ENCODE peak calls at places on chromosomes 11 and 22, in nine cellular contexts. One of them, this sample, is unnamed.

GRCh38 chr11:73308963-73309960 is 1.2 kb downstream of the ARHGEF17 start:
- DNase-seq in HepG2: peak; percentile 92
- DNase-seq in breast epithelium: peak; percentile 97
- DNase-seq in tibial nerve: peak; percentile 82
- DNase-seq in tibial artery: peak; percentile 94
- DNase-seq in fibroblast of the aortic adventitia: peak; percentile 95
- DNase-seq in cardiac fibroblast: peak; percentile 98
- DNase-seq in fibroblast of pulmonary artery: peak; percentile 97
- DNase-seq in fibroblast of lung: peak; percentile 96
- DNase-seq in this sample: peak; percentile 92

GRCh38 chr11:88489030-88489429 is 151.5 kb upstream of the CTSC start:
- DNase-seq in tibial artery: no peak
- DNase-seq in fibroblast of lung: no peak
- DNase-seq in cardiac fibroblast: peak; percentile 62
- DNase-seq in HepG2: no peak
- DNase-seq in fibroblast of the aortic adventitia: no peak
- DNase-seq in breast epithelium: no peak
- DNase-seq in fibroblast of pulmonary artery: no peak
- DNase-seq in tibial nerve: no peak
- DNase-seq in this sample: peak; percentile 34

GRCh38 chr11:8794677-8795103 is 112.1 kb downstream of the RPL27A start:
- DNase-seq in breast epithelium: no peak
- DNase-seq in fibroblast of the aortic adventitia: no peak
- DNase-seq in fibroblast of lung: no peak
- DNase-seq in HepG2: peak; percentile 93
- DNase-seq in tibial nerve: no peak
- DNase-seq in tibial artery: no peak
- DNase-seq in cardiac fibroblast: no peak
- DNase-seq in fibroblast of pulmonary artery: no peak
- DNase-seq in this sample: no peak

GRCh38 chr11:130945945-130946344 is 29.7 kb upstream of the SNX19 start:
- DNase-seq in tibial nerve: peak; percentile 16
- DNase-seq in fibroblast of lung: peak; percentile 74
- DNase-seq in breast epithelium: peak; percentile 58
- DNase-seq in tibial artery: peak; percentile 57
- DNase-seq in fibroblast of pulmonary artery: peak; percentile 81
- DNase-seq in fibroblast of the aortic adventitia: peak; percentile 83
- DNase-seq in cardiac fibroblast: peak; percentile 72
- DNase-seq in HepG2: no peak
- DNase-seq in this sample: peak; percentile 97

GRCh38 chr11:64799925-64800632 is 2.9 kb downstream of the MAP4K2 start:
- DNase-seq in fibroblast of the aortic adventitia: no peak
- DNase-seq in tibial nerve: no peak
- DNase-seq in tibial artery: no peak
- DNase-seq in fibroblast of lung: no peak
- DNase-seq in cardiac fibroblast: no peak
- DNase-seq in fibroblast of pulmonary artery: peak; percentile 19
- DNase-seq in breast epithelium: no peak
- DNase-seq in HepG2: peak; percentile 60
- DNase-seq in this sample: no peak

GRCh38 chr11:64103377-64103985 is 62.4 kb downstream of the MACROD1 start:
- DNase-seq in fibroblast of lung: no peak
- DNase-seq in HepG2: no peak
- DNase-seq in cardiac fibroblast: no peak
- DNase-seq in fibroblast of pulmonary artery: no peak
- DNase-seq in fibroblast of the aortic adventitia: no peak
- DNase-seq in tibial artery: no peak
- DNase-seq in tibial nerve: no peak
- DNase-seq in breast epithelium: no peak
- DNase-seq in this sample: no peak

GRCh38 chr11:66157182-66157864 is 87.3 kb downstream of the PACS1 start:
- DNase-seq in fibroblast of pulmonary artery: peak; percentile 33
- DNase-seq in breast epithelium: no peak
- DNase-seq in HepG2: no peak
- DNase-seq in fibroblast of lung: no peak
- DNase-seq in fibroblast of the aortic adventitia: peak; percentile 16
- DNase-seq in cardiac fibroblast: peak; percentile 31
- DNase-seq in tibial artery: no peak
- DNase-seq in tibial nerve: no peak
- DNase-seq in this sample: peak; percentile 11

GRCh38 chr11:2218234-2218633 is 46.6 kb upstream of the TH start:
- DNase-seq in HepG2: no peak
- DNase-seq in cardiac fibroblast: no peak
- DNase-seq in fibroblast of pulmonary artery: no peak
- DNase-seq in breast epithelium: no peak
- DNase-seq in fibroblast of the aortic adventitia: no peak
- DNase-seq in tibial artery: no peak
- DNase-seq in tibial nerve: no peak
- DNase-seq in fibroblast of lung: no peak
- DNase-seq in this sample: no peak

GRCh38 chr11:41133023-41133422 is 326.4 kb downstream of the LRRC4C start:
- DNase-seq in HepG2: peak; percentile 61
- DNase-seq in tibial nerve: no peak
- DNase-seq in fibroblast of the aortic adventitia: no peak
- DNase-seq in fibroblast of lung: no peak
- DNase-seq in cardiac fibroblast: no peak
- DNase-seq in tibial artery: no peak
- DNase-seq in fibroblast of pulmonary artery: no peak
- DNase-seq in breast epithelium: no peak
- DNase-seq in this sample: no peak

GRCh38 chr11:2944953-2945756 is 15.9 kb upstream of the PHLDA2 start:
- DNase-seq in tibial nerve: peak; percentile 84
- DNase-seq in HepG2: no peak
- DNase-seq in breast epithelium: peak; percentile 92
- DNase-seq in fibroblast of the aortic adventitia: peak; percentile 91
- DNase-seq in tibial artery: peak; percentile 94
- DNase-seq in cardiac fibroblast: peak; percentile 83
- DNase-seq in fibroblast of lung: peak; percentile 92
- DNase-seq in fibroblast of pulmonary artery: peak; percentile 91
- DNase-seq in this sample: peak; percentile 86

GRCh38 chr11:123474994-123475393 is 44.9 kb downstream of the GRAMD1B start:
- DNase-seq in tibial artery: peak; percentile 28
- DNase-seq in fibroblast of the aortic adventitia: peak; percentile 65
- DNase-seq in HepG2: no peak
- DNase-seq in breast epithelium: no peak
- DNase-seq in fibroblast of lung: no peak
- DNase-seq in tibial nerve: no peak
- DNase-seq in cardiac fibroblast: peak; percentile 31
- DNase-seq in fibroblast of pulmonary artery: peak; percentile 72
- DNase-seq in this sample: no peak

GRCh38 chr11:118265954-118266353 is 1.9 kb upstream of the MPZL2 start:
- DNase-seq in tibial nerve: no peak
- DNase-seq in fibroblast of lung: no peak
- DNase-seq in breast epithelium: peak; percentile 36
- DNase-seq in cardiac fibroblast: no peak
- DNase-seq in fibroblast of the aortic adventitia: no peak
- DNase-seq in fibroblast of pulmonary artery: no peak
- DNase-seq in tibial artery: peak; percentile 38
- DNase-seq in HepG2: no peak
- DNase-seq in this sample: no peak

GRCh38 chr22:37739611-37740049 is 42.8 kb downstream of the TRIOBP start:
- DNase-seq in fibroblast of pulmonary artery: no peak
- DNase-seq in tibial artery: peak; percentile 44
- DNase-seq in fibroblast of the aortic adventitia: no peak
- DNase-seq in cardiac fibroblast: no peak
- DNase-seq in fibroblast of lung: no peak
- DNase-seq in tibial nerve: peak; percentile 25
- DNase-seq in breast epithelium: no peak
- DNase-seq in HepG2: no peak
- DNase-seq in this sample: no peak

GRCh38 chr11:130527648-130528300 is 79.3 kb downstream of the ADAMTS15 start:
- DNase-seq in fibroblast of lung: peak; percentile 42
- DNase-seq in fibroblast of pulmonary artery: peak; percentile 81
- DNase-seq in cardiac fibroblast: peak; percentile 52
- DNase-seq in fibroblast of the aortic adventitia: peak; percentile 88
- DNase-seq in tibial artery: no peak
- DNase-seq in HepG2: no peak
- DNase-seq in breast epithelium: no peak
- DNase-seq in tibial nerve: peak; percentile 51
- DNase-seq in this sample: peak; percentile 31

GRCh38 chr11:85855341-85855656 is at the start of gene CCDC83:
- DNase-seq in fibroblast of the aortic adventitia: no peak
- DNase-seq in fibroblast of lung: no peak
- DNase-seq in cardiac fibroblast: no peak
- DNase-seq in HepG2: no peak
- DNase-seq in tibial nerve: no peak
- DNase-seq in breast epithelium: no peak
- DNase-seq in fibroblast of pulmonary artery: no peak
- DNase-seq in tibial artery: no peak
- DNase-seq in this sample: no peak

GRCh38 chr22:25747245-25747944 is 5.4 kb downstream of the MYO18B start:
- DNase-seq in cardiac fibroblast: peak; percentile 98
- DNase-seq in fibroblast of lung: peak; percentile 97
- DNase-seq in HepG2: peak; percentile 35
- DNase-seq in tibial nerve: no peak
- DNase-seq in fibroblast of the aortic adventitia: peak; percentile 97
- DNase-seq in breast epithelium: no peak
- DNase-seq in tibial artery: peak; percentile 78
- DNase-seq in fibroblast of pulmonary artery: peak; percentile 92
- DNase-seq in this sample: peak; percentile 99
- H3K4me3 ChIP-seq in cardiac fibroblast: no peak overlapping the region
- H3K4me3 ChIP-seq in fibroblast of lung: no peak overlapping the region
- H3K4me3 ChIP-seq in HepG2: no peak overlapping the region
- H3K4me3 ChIP-seq in tibial nerve: no peak overlapping the region
- H3K4me3 ChIP-seq in fibroblast of the aortic adventitia: no peak overlapping the region
- H3K4me3 ChIP-seq in breast epithelium: no peak overlapping the region
- H3K4me3 ChIP-seq in tibial artery: peak overlapping the region; percentile 14
- H3K4me3 ChIP-seq in fibroblast of pulmonary artery: no peak overlapping the region
- H3K4me3 ChIP-seq in this sample: no peak overlapping the region

DNA sequence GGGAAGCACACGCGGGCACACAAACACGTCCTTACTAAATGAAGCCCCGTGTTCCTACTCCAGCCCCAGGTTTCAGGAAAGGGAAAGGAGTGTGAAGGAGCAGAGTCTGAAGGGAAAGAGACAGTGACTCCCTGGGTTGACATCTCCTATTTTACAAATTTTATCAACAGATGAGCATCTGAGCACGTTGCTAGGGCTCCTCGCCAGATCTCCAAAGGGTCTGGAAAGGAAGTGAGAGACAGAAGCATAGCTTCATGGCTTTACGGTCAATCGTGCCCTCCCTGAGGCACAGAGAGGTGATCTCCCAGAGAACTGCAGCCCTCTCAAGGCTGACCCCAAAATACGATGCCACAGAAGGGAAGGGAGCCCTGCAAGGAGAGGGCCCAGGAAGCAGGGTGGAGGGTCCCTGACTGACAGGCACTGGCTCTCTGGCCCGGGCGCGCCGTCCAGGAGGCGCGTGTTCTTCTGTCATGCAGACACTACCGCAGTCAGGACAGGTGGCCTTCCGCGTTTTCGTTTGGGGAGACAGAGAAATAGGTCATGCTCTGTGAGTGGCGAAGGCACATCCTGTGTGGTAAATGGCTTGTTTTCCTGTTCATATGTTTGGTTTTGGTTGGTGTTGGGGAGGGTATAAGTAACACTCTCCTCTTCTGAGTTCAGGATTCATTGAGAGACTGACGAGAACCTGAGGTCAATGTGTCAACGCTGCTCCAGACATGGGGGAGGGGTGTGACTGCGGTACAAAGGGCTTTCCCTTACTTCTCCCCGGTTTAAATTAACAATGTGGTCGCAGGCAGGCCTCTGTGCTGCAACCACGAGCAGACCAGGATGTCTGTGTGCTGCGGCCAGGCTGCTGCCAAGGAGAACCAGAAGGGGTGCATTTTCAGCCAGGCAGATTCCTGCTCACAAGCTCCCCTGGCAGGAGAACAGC is 813.3 kb downstream of the OPCML start:
- DNase-seq in tibial nerve: no peak
- DNase-seq in cardiac fibroblast: peak; percentile 1
- DNase-seq in breast epithelium: no peak
- DNase-seq in fibroblast of the aortic adventitia: no peak
- DNase-seq in fibroblast of pulmonary artery: no peak
- DNase-seq in fibroblast of lung: no peak
- DNase-seq in tibial artery: no peak
- DNase-seq in HepG2: no peak
- DNase-seq in this sample: no peak
- TF ChIP-seq CTCF in tibial nerve: no peak
- TF ChIP-seq CTCF in cardiac fibroblast: no peak
- TF ChIP-seq CTCF in breast epithelium: no peak
- TF ChIP-seq CTCF in fibroblast of the aortic adventitia: no peak
- TF ChIP-seq CTCF in fibroblast of pulmonary artery: no peak
- TF ChIP-seq CTCF in fibroblast of lung: no peak
- TF ChIP-seq CTCF in tibial artery: no peak
- TF ChIP-seq CTCF in HepG2: no peak
- TF ChIP-seq CTCF in this sample: no peak

GRCh38 chr22:35314161-35314942 is 14.7 kb downstream of the TOM1 start:
- DNase-seq in fibroblast of the aortic adventitia: no peak
- DNase-seq in breast epithelium: no peak
- DNase-seq in tibial nerve: no peak
- DNase-seq in fibroblast of pulmonary artery: no peak
- DNase-seq in tibial artery: no peak
- DNase-seq in cardiac fibroblast: peak; percentile 16
- DNase-seq in fibroblast of lung: no peak
- DNase-seq in HepG2: no peak
- DNase-seq in this sample: no peak
- H3K4me3 ChIP-seq in fibroblast of the aortic adventitia: no peak overlapping the region
- H3K4me3 ChIP-seq in breast epithelium: no peak overlapping the region
- H3K4me3 ChIP-seq in tibial nerve: no peak overlapping the region
- H3K4me3 ChIP-seq in fibroblast of pulmonary artery: no peak overlapping the region
- H3K4me3 ChIP-seq in tibial artery: no peak overlapping the region
- H3K4me3 ChIP-seq in cardiac fibroblast: no peak overlapping the region
- H3K4me3 ChIP-seq in fibroblast of lung: no peak overlapping the region
- H3K4me3 ChIP-seq in HepG2: no peak overlapping the region
- H3K4me3 ChIP-seq in this sample: no peak overlapping the region

DNA sequence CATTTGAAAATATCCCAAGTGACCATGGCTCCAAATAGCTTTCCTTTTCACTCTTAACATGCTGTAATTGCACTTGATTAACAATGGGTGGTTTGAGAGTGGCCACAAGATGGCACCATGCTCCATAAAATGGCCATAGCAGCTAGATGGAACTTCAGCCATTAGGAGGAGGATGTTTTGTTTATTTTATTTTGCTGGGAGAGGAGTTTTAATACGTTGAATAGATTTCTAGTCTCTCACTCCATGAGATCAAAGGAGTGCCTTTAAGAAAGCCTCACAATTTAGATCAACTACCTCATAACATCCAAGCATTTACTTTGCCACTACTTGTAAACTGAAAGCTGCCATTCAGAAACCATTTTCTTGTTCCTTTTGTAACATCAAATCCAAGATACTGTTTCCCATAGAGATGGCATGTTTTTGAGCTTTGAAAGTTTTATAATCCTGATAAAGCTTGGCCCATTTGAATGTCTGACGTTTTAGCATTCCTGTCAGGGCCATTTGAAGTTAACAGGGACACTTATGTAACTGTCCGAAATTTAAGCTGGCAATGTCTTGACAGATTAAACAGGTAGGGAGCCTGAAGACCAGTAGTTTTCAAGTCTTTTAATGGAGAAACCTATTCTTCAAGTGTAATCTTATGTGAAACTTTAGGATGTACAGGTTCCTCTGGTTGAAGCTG is 4.7 kb downstream of the FEN1 start:
- DNase-seq in fibroblast of lung: peak; percentile 92
- DNase-seq in tibial nerve: peak; percentile 90
- DNase-seq in breast epithelium: peak; percentile 79
- DNase-seq in cardiac fibroblast: peak; percentile 92
- DNase-seq in tibial artery: peak; percentile 86
- DNase-seq in fibroblast of the aortic adventitia: peak; percentile 93
- DNase-seq in fibroblast of pulmonary artery: peak; percentile 93
- DNase-seq in HepG2: peak; percentile 78
- DNase-seq in this sample: peak; percentile 87
- TF ChIP-seq CTCF in fibroblast of lung: peak; percentile 82
- TF ChIP-seq CTCF in tibial nerve: peak; percentile 72
- TF ChIP-seq CTCF in breast epithelium: peak; percentile 88
- TF ChIP-seq CTCF in cardiac fibroblast: peak; percentile 67
- TF ChIP-seq CTCF in tibial artery: peak; percentile 80
- TF ChIP-seq CTCF in fibroblast of the aortic adventitia: peak; percentile 79
- TF ChIP-seq CTCF in fibroblast of pulmonary artery: peak; percentile 78
- TF ChIP-seq CTCF in HepG2: peak; percentile 87
- TF ChIP-seq CTCF in this sample: peak; percentile 88

GRCh38 chr11:102120437-102120935 is 10.2 kb downstream of the YAP1 start:
- DNase-seq in HepG2: no peak
- DNase-seq in tibial nerve: no peak
- DNase-seq in tibial artery: no peak
- DNase-seq in fibroblast of pulmonary artery: peak; percentile 41
- DNase-seq in fibroblast of lung: no peak
- DNase-seq in breast epithelium: no peak
- DNase-seq in cardiac fibroblast: no peak
- DNase-seq in fibroblast of the aortic adventitia: peak; percentile 12
- DNase-seq in this sample: peak; percentile 40
- H3K4me3 ChIP-seq in HepG2: no peak overlapping the region
- H3K4me3 ChIP-seq in tibial nerve: no peak overlapping the region
- H3K4me3 ChIP-seq in tibial artery: no peak overlapping the region
- H3K4me3 ChIP-seq in fibroblast of pulmonary artery: no peak overlapping the region
- H3K4me3 ChIP-seq in fibroblast of lung: no peak overlapping the region
- H3K4me3 ChIP-seq in breast epithelium: no peak overlapping the region
- H3K4me3 ChIP-seq in cardiac fibroblast: no peak overlapping the region
- H3K4me3 ChIP-seq in fibroblast of the aortic adventitia: no peak overlapping the region
- H3K4me3 ChIP-seq in this sample: no peak overlapping the region